ENCODE peak calls at places on chromosome 16, in eight cellular contexts. A, G, I, B, F, Y, P and O are unnamed samples.

GRCh38 chr16:84514874-84515835 is 10.7 kb upstream of the MEAK7 start:
- DNase-seq in A (no peak), I (peak), Y (no peak), B (peak), P (no peak), G (no peak), F (no peak), O (peak)

GRCh38 chr16:2385441-2385840 is 43.8 kb upstream of the CCNF start:
- DNase-seq in F (no peak), I (no peak), Y (peak), B (no peak), G (no peak), P (peak), A (no peak), O (no peak)

GRCh38 chr16:10171225-10171624 is 11.0 kb downstream of the GRIN2A start:
- DNase-seq in Y (peak), A (no peak), B (no peak), P (peak), G (no peak), F (no peak), I (no peak), O (no peak)

GRCh38 chr16:79748629-79749028 is 148.1 kb upstream of the MAF start:
- DNase-seq in Y (no peak), A (no peak), G (no peak), P (no peak), F (no peak), B (no peak), I (no peak), O (no peak)

GRCh38 chr16:84754353-84754856 is 54.6 kb downstream of the USP10 start:
- DNase-seq in P (peak), A (peak), I (no peak), B (peak), G (peak), Y (peak), F (peak), O (peak)

GRCh38 chr16:7492122-7492521 is 159.5 kb downstream of the RBFOX1 start:
- DNase-seq in B (no peak), I (no peak), G (no peak), P (no peak), Y (no peak), A (no peak), F (no peak), O (no peak)

GRCh38 chr16:2912330-2913199 is 834 bp downstream of the FLYWCH1 start:
- DNase-seq in Y (peak), I (no peak), F (no peak), G (peak), P (peak), A (no peak), B (no peak), O (peak)

GRCh38 chr16:24499193-24499814 is 40.1 kb upstream of the RBBP6 start:
- DNase-seq in Y (peak), A (peak), I (no peak), F (peak), P (peak), G (no peak), B (no peak), O (peak)

GRCh38 chr16:57530104-57530522 is 6.3 kb downstream of the CCDC102A start:
- DNase-seq in Y (peak), F (no peak), B (peak), I (peak), G (no peak), A (no peak), P (peak), O (peak)

GRCh38 chr16:30977502-30977901 is 7.5 kb upstream of the HSD3B7 start:
- DNase-seq in P (no peak), A (peak), F (no peak), B (no peak), I (no peak), G (no peak), Y (no peak), O (no peak)

GRCh38 chr16:54284931-54285413 is 1.6 kb downstream of the IRX3 start:
- DNase-seq in F (no peak), G (peak), A (no peak), B (no peak), P (peak), Y (peak), I (no peak), O (no peak)

GRCh38 chr16:56771558-56772279 is 41.8 kb downstream of the NUP93 start:
- DNase-seq in I (no peak), B (no peak), F (no peak), Y (no peak), P (no peak), G (no peak), A (peak), O (no peak)

GRCh38 chr16:89367538-89368059 is 122.8 kb downstream of the ANKRD11 start:
- DNase-seq in A (peak), Y (no peak), P (no peak), I (no peak), G (no peak), B (no peak), F (no peak), O (no peak)

GRCh38 chr16:47599512-47599911 is 138.4 kb downstream of the PHKB start:
- DNase-seq in B (no peak), G (no peak), I (no peak), Y (no peak), F (no peak), P (no peak), A (no peak), O (no peak)

GRCh38 chr16:3356118-3356517 is 429 bp downstream of the OR2C1 start:
- DNase-seq in G (no peak), F (no peak), Y (peak), B (no peak), A (no peak), I (no peak), P (no peak), O (no peak)

GRCh38 chr16:84247844-84248243 is 8.0 kb upstream of the KCNG4 start:
- DNase-seq in F (no peak), G (no peak), A (no peak), I (no peak), P (no peak), B (no peak), Y (peak), O (no peak)

GRCh38 chr16:12097523-12098428 is 121.2 kb downstream of the SNX29 start:
- DNase-seq in I (no peak), F (no peak), Y (no peak), G (peak), B (no peak), P (peak), A (peak), O (peak)

GRCh38 chr16:67528870-67529638 is 425 bp downstream of the RIPOR1 start:
- DNase-seq in I (no peak), F (no peak), A (peak), Y (peak), B (no peak), G (peak), P (no peak), O (no peak)

GRCh38 chr16:72270531-72270930 is 98.6 kb upstream of the PMFBP1 start:
- DNase-seq in B (no peak), I (no peak), A (no peak), P (no peak), F (no peak), Y (no peak), G (no peak), O (no peak)

GRCh38 chr16:75420987-75421819 is 12.1 kb downstream of the CFDP1 start:
- DNase-seq in Y (peak), F (peak), I (no peak), P (peak), B (no peak), A (peak), G (peak), O (peak)

GRCh38 chr16:23227529-23227928 is 45.0 kb downstream of the SCNN1G start:
- DNase-seq in I (no peak), A (no peak), P (no peak), G (no peak), B (no peak), Y (peak), F (no peak), O (no peak)

GRCh38 chr16:85555549-85556455 is 57.3 kb upstream of the GSE1 start:
- DNase-seq in F (peak), I (no peak), P (peak), Y (peak), B (no peak), A (no peak), G (peak), O (no peak)

GRCh38 chr16:57240872-57241271 is 4.2 kb upstream of the ARL2BP start:
- DNase-seq in Y (no peak), A (no peak), P (no peak), I (no peak), G (no peak), B (no peak), F (no peak), O (no peak)

GRCh38 chr16:56860226-56861020 is 4.6 kb upstream of the SLC12A3 start:
- DNase-seq in A (peak), Y (no peak), F (no peak), G (no peak), I (no peak), B (peak), P (no peak), O (no peak)

GRCh38 chr16:68893710-68894705 is 50.7 kb downstream of the TANGO6 start:
- DNase-seq in F (no peak), G (no peak), A (peak), Y (peak), P (peak), I (no peak), B (no peak), O (no peak)

GRCh38 chr16:78122774-78123315 is 23.4 kb downstream of the WWOX start:
- DNase-seq in Y (peak), I (no peak), B (no peak), G (peak), F (peak), A (peak), P (peak), O (no peak)

GRCh38 chr16:21199607-21200218 is 11.7 kb downstream of the ZP2 start:
- DNase-seq in I (no peak), Y (no peak), P (no peak), B (no peak), G (no peak), F (no peak), A (no peak), O (peak)

GRCh38 chr16:50153648-50154368 is 702 bp downstream of the TENT4B start:
- DNase-seq in F (no peak), Y (peak), G (no peak), P (no peak), I (peak), A (peak), B (no peak), O (no peak)

GRCh38 chr16:84446596-84447392 is 57.7 kb downstream of the MEAK7 start:
- DNase-seq in G (no peak), A (no peak), F (no peak), P (peak), Y (peak), B (no peak), I (no peak), O (no peak)

GRCh38 chr16:79519448-79519847 is 81.1 kb downstream of the MAF start:
- DNase-seq in F (no peak), P (no peak), G (no peak), A (no peak), B (peak), Y (no peak), I (no peak), O (peak)

GRCh38 chr16:6104423-6104822 is 1006.8 kb upstream of the EEF2KMT start:
- DNase-seq in Y (no peak), P (no peak), B (no peak), F (no peak), A (no peak), G (no peak), I (no peak), O (no peak)

GRCh38 chr16:81106826-81107503 is 10.8 kb upstream of the GCSH start:
- DNase-seq in I (no peak), B (no peak), A (no peak), P (no peak), G (no peak), Y (peak), F (no peak), O (no peak)

GRCh38 chr16:57479422-57480126 is 6.7 kb downstream of the DOK4 start:
- DNase-seq in G (peak), Y (peak), A (peak), B (no peak), P (peak), I (no peak), F (peak), O (peak)